ENCODE peak calls at places on chromosome 5, in four cellular contexts. A, Y, L and H are unnamed samples.

GRCh38 chr5:150789943-150790611 is 11.5 kb downstream of the SMIM3 start:
- DNase-seq in A (no peak), L (peak; percentile 62), Y (no peak), H (no peak)

GRCh38 chr5:95816341-95816740 is 6.2 kb downstream of the GLRX start:
- DNase-seq in Y (no peak), L (no peak), A (no peak), H (no peak)

GRCh38 chr5:100889165-100889564 is 13.9 kb downstream of the ST8SIA4 start:
- DNase-seq in Y (no peak), L (peak; percentile 14), A (no peak), H (no peak)

GRCh38 chr5:150184990-150185952 is 4.6 kb upstream of the SLC6A7 start:
- DNase-seq in Y (no peak), A (no peak), L (no peak), H (peak; percentile 28)

GRCh38 chr5:82092-82491 is 9.9 kb upstream of the PLEKHG4B start:
- DNase-seq in Y (no peak), A (no peak), L (no peak), H (peak; percentile 52)

GRCh38 chr5:107196500-107196899 is 474.2 kb downstream of the EFNA5 start:
- DNase-seq in L (no peak), A (no peak), Y (no peak), H (no peak)

GRCh38 chr5:133782736-133783135 is 170.4 kb upstream of the FSTL4 start:
- DNase-seq in A (no peak), Y (no peak), L (no peak), H (no peak)

GRCh38 chr5:26563979-26564378 is 474.4 kb downstream of the CDH9 start:
- DNase-seq in L (no peak), A (no peak), Y (no peak), H (no peak)

GRCh38 chr5:149046196-149046829 is 16.5 kb downstream of the SH3TC2 start:
- DNase-seq in L (no peak), A (no peak), Y (no peak), H (no peak)